ENCODE peak calls at places on chromosome 6, in eight cellular contexts. U is stomach, N is HCT116, L is HepG2, M is uterus, O is breast epithelium, J is spleen, G is right lobe of liver. C is an unnamed sample.

GRCh38 chr6:75488026-75488425 is 5.6 kb downstream of the FILIP1 start:
- DNase-seq in U (no peak), N (no peak), L (no peak), M (peak; percentile 45), O (no peak), J (no peak), G (no peak), C (no peak)

GRCh38 chr6:47905717-47906116 is 123.9 kb downstream of the OPN5 start:
- DNase-seq in U (no peak), N (no peak), L (no peak), M (no peak), O (no peak), J (no peak), G (no peak), C (no peak)

GRCh38 chr6:25402125-25402524 is 123.0 kb downstream of the CARMIL1 start:
- DNase-seq in U (no peak), N (no peak), L (no peak), M (no peak), O (no peak), J (no peak), G (no peak), C (no peak)

GRCh38 chr6:8736046-8736877 is 300.9 kb upstream of the SLC35B3 start:
- DNase-seq in U (no peak), N (no peak), L (no peak), M (no peak), O (no peak), J (no peak), G (no peak), C (no peak)

GRCh38 chr6:78231002-78231401 is 578.2 kb downstream of the MEI4 start:
- DNase-seq in U (no peak), N (no peak), L (no peak), M (no peak), O (no peak), J (no peak), G (no peak), C (no peak)

GRCh38 chr6:3540980-3541379 is 84.1 kb upstream of the SLC22A23 start:
- DNase-seq in U (no peak), N (no peak), L (no peak), M (no peak), O (no peak), J (no peak), G (no peak), C (no peak)

GRCh38 chr6:122778961-122779671 is 400 bp upstream of the FABP7 start:
- DNase-seq in U (no peak), N (no peak), L (no peak), M (no peak), O (no peak), J (no peak), G (no peak), C (no peak)

GRCh38 chr6:71707059-71707458 is 179.3 kb upstream of the RIMS1 start:
- DNase-seq in U (no peak), N (no peak), L (no peak), M (no peak), O (no peak), J (no peak), G (no peak), C (no peak)

GRCh38 chr6:39980839-39981580 is 46.7 kb upstream of the MOCS1 start:
- DNase-seq in U (no peak), N (peak; percentile 37), L (peak; percentile 52), M (peak; percentile 28), O (no peak), J (no peak), G (no peak), C (peak; percentile 20)

GRCh38 chr6:110646419-110646698 is 168.9 kb downstream of the CDK19 start:
- DNase-seq in U (no peak), N (no peak), L (no peak), M (no peak), O (no peak), J (no peak), G (no peak), C (no peak)

GRCh38 chr6:78483141-78483540 is 384.2 kb upstream of the IRAK1BP1 start:
- DNase-seq in U (no peak), N (no peak), L (no peak), M (no peak), O (no peak), J (no peak), G (no peak), C (no peak)

GRCh38 chr6:83265384-83265783 is 72.2 kb downstream of the RWDD2A start:
- DNase-seq in U (no peak), N (no peak), L (no peak), M (no peak), O (no peak), J (no peak), G (no peak), C (no peak)

GRCh38 chr6:87675004-87675681 is 26.9 kb downstream of the AKIRIN2 start:
- DNase-seq in U (no peak), N (no peak), L (no peak), M (no peak), O (no peak), J (no peak), G (no peak), C (no peak)

GRCh38 chr6:146191166-146191565 is 162.3 kb downstream of the GRM1 start:
- DNase-seq in U (no peak), N (no peak), L (no peak), M (no peak), O (no peak), J (no peak), G (no peak), C (no peak)

GRCh38 chr6:144036064-144036873 is 28.2 kb upstream of the PLAGL1 start:
- DNase-seq in U (no peak), N (no peak), L (peak; percentile 21), M (no peak), O (no peak), J (peak; percentile 77), G (no peak), C (peak; percentile 43)

GRCh38 chr6:146358341-146359046 is 185.1 kb upstream of the RAB32 start:
- DNase-seq in U (no peak), N (no peak), L (no peak), M (no peak), O (no peak), J (no peak), G (no peak), C (no peak)

GRCh38 chr6:81787313-81788068 is 35.0 kb upstream of the TENT5A start:
- DNase-seq in U (no peak), N (no peak), L (peak; percentile 58), M (no peak), O (no peak), J (no peak), G (no peak), C (no peak)

GRCh38 chr6:137341721-137342195 is 122.6 kb upstream of the IFNGR1 start:
- DNase-seq in U (peak; percentile 65), N (no peak), L (no peak), M (no peak), O (no peak), J (no peak), G (peak; percentile 91), C (peak; percentile 17)

GRCh38 chr6:163338671-163339405 is 75.7 kb upstream of the QKI start:
- DNase-seq in U (no peak), N (no peak), L (no peak), M (no peak), O (no peak), J (no peak), G (no peak), C (no peak)

DNA sequence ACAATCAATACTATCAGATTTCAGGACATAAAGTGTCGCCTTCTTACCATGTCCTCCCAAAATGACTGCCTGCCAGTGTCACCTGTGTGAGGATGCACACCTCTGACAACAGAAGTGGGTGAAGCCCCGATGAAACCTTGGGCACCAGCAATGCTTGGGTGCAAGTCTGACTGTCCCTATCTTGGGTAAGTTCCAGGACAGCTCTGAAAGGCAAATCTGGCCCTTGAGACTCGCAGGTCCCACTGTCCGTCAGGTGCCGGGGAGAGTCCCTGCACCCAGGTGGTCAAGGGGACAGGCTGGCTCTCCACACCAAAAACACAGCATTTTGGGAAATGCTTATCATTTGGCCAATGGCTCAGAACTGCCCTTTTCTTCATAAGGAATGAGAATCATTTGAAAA is 43.3 kb downstream of the EZR start:
- DNase-seq in U (no peak), N (no peak), L (no peak), M (no peak), O (no peak), J (no peak), G (no peak), C (no peak)
- H3K36me3 ChIP-seq in U (peaks cover 67% of the 10 kb centered on the region), N (peaks cover 95% of the 10 kb centered on the region), L (peaks cover 69% of the 10 kb centered on the region), M (no peaks in the 10 kb centered on the region), O (peaks cover 4% of the 10 kb centered on the region), J (peaks cover 100% of the 10 kb centered on the region), G (peaks cover 9% of the 10 kb centered on the region), C (no peaks in the 10 kb centered on the region)

DNA sequence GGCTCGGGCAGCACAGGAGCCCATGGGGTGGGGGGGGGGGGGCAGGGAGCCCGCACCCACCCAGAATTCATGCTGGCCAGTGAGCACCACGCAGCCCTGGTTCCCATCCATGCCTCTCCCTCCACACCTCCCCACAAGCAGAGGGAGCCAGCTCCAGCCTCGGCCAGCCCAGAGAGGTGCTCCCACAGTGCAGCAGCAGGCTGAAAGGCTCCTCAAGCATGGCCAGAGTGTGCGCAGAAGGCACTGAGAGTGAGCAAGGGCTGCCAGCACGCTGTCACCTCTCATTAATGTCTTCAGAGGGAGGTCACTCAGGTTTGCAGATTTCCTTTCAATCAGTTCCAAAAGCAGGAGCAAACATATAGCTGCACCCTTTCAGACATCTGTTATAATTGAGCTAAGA is 32.4 kb downstream of the GSTA4 start:
- DNase-seq in U (no peak), N (no peak), L (no peak), M (no peak), O (no peak), J (no peak), G (no peak), C (no peak)
- TF ChIP-seq POLR2A in U (no peak), N (no peak), L (no peak), M (no peak), O (no peak), J (no peak), G (no peak), C (no peak)

GRCh38 chr6:18221288-18221615 is 43.1 kb downstream of the DEK start:
- DNase-seq in U (no peak), N (no peak), L (no peak), M (no peak), O (no peak), J (no peak), G (no peak), C (no peak)

GRCh38 chr6:18226451-18226850 is 37.9 kb downstream of the DEK start:
- DNase-seq in U (no peak), N (no peak), L (no peak), M (no peak), O (no peak), J (no peak), G (no peak), C (no peak)
- H3K36me3 ChIP-seq in U (peaks cover 31% of the 10 kb centered on the region), N (peaks cover 42% of the 10 kb centered on the region), L (peaks cover 61% of the 10 kb centered on the region), M (no peaks in the 10 kb centered on the region), O (no peaks in the 10 kb centered on the region), J (peaks cover 97% of the 10 kb centered on the region), G (peaks cover 7% of the 10 kb centered on the region), C (peaks cover 34% of the 10 kb centered on the region)

DNA sequence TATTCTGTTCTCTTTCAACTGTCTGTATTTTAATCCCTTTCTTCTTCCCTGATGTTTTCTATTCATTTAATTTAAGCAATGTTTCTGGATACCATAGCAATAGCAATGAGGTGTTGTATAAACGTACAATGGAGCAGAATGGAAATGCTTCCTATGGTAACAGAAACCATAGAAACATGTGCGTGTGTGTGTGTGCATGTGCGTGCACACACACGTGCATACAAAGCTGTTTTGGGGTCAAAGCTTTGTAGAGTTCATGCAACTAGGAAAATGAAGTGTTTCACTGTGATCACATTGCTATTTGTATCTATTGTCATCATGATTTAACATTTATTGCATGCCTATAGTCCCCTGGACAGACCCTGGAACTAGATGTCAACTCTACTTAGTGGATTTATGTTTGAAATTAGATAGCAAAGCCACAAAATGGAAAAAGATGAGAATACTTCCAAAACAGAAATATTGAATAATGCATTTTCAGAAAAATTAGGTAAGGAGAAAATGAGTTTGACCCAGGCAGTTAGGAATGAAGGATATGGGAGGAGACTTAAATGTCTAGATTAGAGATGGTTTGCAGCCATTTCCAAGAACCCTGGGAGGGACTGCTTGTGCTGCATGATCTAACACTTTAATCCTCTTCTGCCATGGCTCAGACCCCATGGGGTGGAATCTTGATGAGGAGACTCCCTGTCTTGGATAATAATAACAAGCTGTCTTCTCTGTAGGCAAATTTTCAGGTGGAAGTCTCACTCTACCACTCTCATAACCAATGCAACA is 124.3 kb downstream of the TRMT11 start:
- DNase-seq in U (no peak), N (no peak), L (no peak), M (no peak), O (no peak), J (no peak), G (no peak), C (no peak)
- TF ChIP-seq POLR2A in U (no peak), N (no peak), L (no peak), M (no peak), O (no peak), J (no peak), G (no peak), C (no peak)